ENCODE peak calls at places on chromosome 12, in four cellular contexts. H, V, T and L are unnamed samples. For H3K9me3 and H3K36me3, the result is how much of the 10 kb centered on the place peaks cover.

GRCh38 chr12:31525496-31526157 is 65.3 kb downstream of the DENND5B start:
- DNase-seq in H (no peak), V (no peak), T (no peak), L (no peak)

GRCh38 chr12:3491938-3492867 is 1.2 kb downstream of the PRMT8 start:
- DNase-seq in H (peak), V (peak), T (no peak), L (no peak)

GRCh38 chr12:52246720-52247621 is 13.9 kb downstream of the KRT7 start:
- DNase-seq in H (no peak), V (no peak), T (peak), L (no peak)

GRCh38 chr12:20434993-20435392 is 66.7 kb downstream of the PDE3A start:
- DNase-seq in H (no peak), V (no peak), T (no peak), L (no peak)

GRCh38 chr12:34604631-34605509 is 582.6 kb downstream of the ALG10 start:
- DNase-seq in H (no peak), V (no peak), T (peak), L (no peak)

GRCh38 chr12:109822951-109823411 is 10.2 kb downstream of the TRPV4 start:
- DNase-seq in H (peak), V (no peak), T (no peak), L (no peak)

GRCh38 chr12:43758247-43758727 is 303 bp downstream of the PUS7L start:
- DNase-seq in H (peak), V (peak), T (peak), L (no peak)

GRCh38 chr12:55996715-55997534 is at the start of gene SUOX:
- DNase-seq in H (peak), V (peak), T (peak), L (no peak)

GRCh38 chr12:692274-692673 is 29.0 kb upstream of the NINJ2 start:
- DNase-seq in H (no peak), V (no peak), T (no peak), L (no peak)

GRCh38 chr12:96225994-96226399 is 31.8 kb downstream of the ELK3 start:
- DNase-seq in H (no peak), V (no peak), T (no peak), L (no peak)

GRCh38 chr12:109711596-109712461 is 1.8 kb upstream of the FAM222A start:
- DNase-seq in H (no peak), V (no peak), T (no peak), L (no peak)

GRCh38 chr12:78331764-78332163 is 501.1 kb downstream of the NAV3 start:
- DNase-seq in H (no peak), V (no peak), T (no peak), L (no peak)

GRCh38 chr12:69274861-69275260 is 35.5 kb downstream of the CPSF6 start:
- DNase-seq in H (no peak), V (no peak), T (no peak), L (no peak)

GRCh38 chr12:46830731-46831334 is 5.0 kb upstream of the SLC38A4 start:
- DNase-seq in H (no peak), V (no peak), T (no peak), L (no peak)

GRCh38 chr12:29316772-29317171 is 64.2 kb downstream of the ERGIC2 start:
- DNase-seq in H (no peak), V (no peak), T (no peak), L (no peak)

GRCh38 chr12:1591543-1591942 is 2.8 kb downstream of the FBXL14 start:
- DNase-seq in H (no peak), V (no peak), T (no peak), L (no peak)

GRCh38 chr12:106282457-106283097 is 20.0 kb upstream of the TCP11L2 start:
- DNase-seq in H (no peak), V (peak), T (no peak), L (peak)

GRCh38 chr12:79688376-79689040 is 2.3 kb downstream of the PAWR start:
- DNase-seq in H (no peak), V (no peak), T (no peak), L (no peak)

GRCh38 chr12:131755305-131756113 is 44.6 kb downstream of the SFSWAP start:
- DNase-seq in H (peak), V (no peak), T (no peak), L (no peak)

GRCh38 chr12:92304335-92305066 is 158.9 kb upstream of the BTG1 start:
- DNase-seq in H (no peak), V (no peak), T (no peak), L (no peak)

GRCh38 chr12:124322271-124322998 is 27.5 kb downstream of the RFLNA start:
- DNase-seq in H (no peak), V (no peak), T (no peak), L (no peak)

GRCh38 chr12:72075891-72076557 is 137.4 kb downstream of the TPH2 start:
- DNase-seq in H (no peak), V (no peak), T (no peak), L (no peak)

GRCh38 chr12:120466560-120467315 is 2.8 kb downstream of the SRSF9 start:
- DNase-seq in H (no peak), V (peak), T (no peak), L (no peak)

GRCh38 chr12:65891987-65892481 is 67.8 kb downstream of the HMGA2 start:
- DNase-seq in H (peak), V (peak), T (peak), L (no peak)

GRCh38 chr12:112305951-112306350 is 76.3 kb downstream of the HECTD4 start:
- DNase-seq in H (no peak), V (no peak), T (no peak), L (no peak)

GRCh38 chr12:28893365-28893764 is 255.7 kb upstream of the FAR2 start:
- DNase-seq in H (no peak), V (no peak), T (no peak), L (no peak)

GRCh38 chr12:111428728-111429175 is 23.0 kb downstream of the SH2B3 start:
- DNase-seq in H (no peak), V (no peak), T (no peak), L (no peak)

GRCh38 chr12:119179335-119180021 is 747 bp downstream of the HSPB8 start:
- DNase-seq in H (no peak), V (no peak), T (no peak), L (no peak)

GRCh38 chr12:8033153-8034044 is 883 bp downstream of the FOXJ2 start:
- DNase-seq in H (no peak), V (peak), T (peak), L (peak)

GRCh38 chr12:106358410-106359241 is 1.1 kb downstream of the POLR3B start:
- DNase-seq in H (no peak), V (peak), T (peak), L (no peak)

GRCh38 chr12:76266797-76267196 is 81.4 kb downstream of the BBS10 start:
- DNase-seq in H (no peak), V (no peak), T (no peak), L (no peak)

GRCh38 chr12:58424735-58425379 is 483.5 kb downstream of the ATP23 start:
- DNase-seq in H (no peak), V (no peak), T (no peak), L (no peak)

GRCh38 chr12:55734595-55734994 is 5.8 kb upstream of the CD63 start:
- DNase-seq in H (no peak), V (no peak), T (no peak), L (no peak)

GRCh38 chr12:131788070-131788469 is 40.1 kb upstream of the MMP17 start:
- DNase-seq in H (no peak), V (no peak), T (no peak), L (no peak)

GRCh38 chr12:6917491-6918231 is 3.3 kb downstream of the ENO2 start:
- DNase-seq in H (no peak), V (no peak), T (peak), L (no peak)

GRCh38 chr12:38053655-38054464 is 262.7 kb upstream of the ALG10B start:
- DNase-seq in H (peak), V (no peak), T (no peak), L (no peak)

GRCh38 chr12:38056701-38057689 is 259.6 kb upstream of the ALG10B start:
- DNase-seq in H (no peak), V (no peak), T (no peak), L (no peak)

DNA sequence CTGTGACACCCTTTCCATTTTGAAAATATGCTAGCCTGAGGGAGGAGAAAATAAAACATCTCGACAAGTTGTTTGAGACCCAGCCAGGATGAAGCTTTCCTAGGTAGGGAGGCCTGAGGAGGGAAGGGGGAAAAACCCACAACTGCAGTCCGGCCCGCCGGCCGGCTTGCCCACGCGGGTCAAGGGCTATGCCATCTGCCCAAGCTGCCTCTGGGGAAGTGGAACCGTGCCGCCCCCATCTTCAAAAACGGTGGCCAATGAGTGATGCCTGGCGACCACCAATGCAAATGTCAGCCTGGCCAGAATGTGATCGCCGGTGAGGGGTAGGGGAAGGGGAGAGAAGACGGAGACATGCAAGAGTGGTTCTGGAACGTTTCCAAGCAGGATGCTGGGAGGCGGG is 263.5 kb upstream of the ALG10B start:
- DNase-seq in H (no peak), V (no peak), T (no peak), L (no peak)
- H3K9me3 ChIP-seq in H (under half), V (under half), T (under half), L (under half)

DNA sequence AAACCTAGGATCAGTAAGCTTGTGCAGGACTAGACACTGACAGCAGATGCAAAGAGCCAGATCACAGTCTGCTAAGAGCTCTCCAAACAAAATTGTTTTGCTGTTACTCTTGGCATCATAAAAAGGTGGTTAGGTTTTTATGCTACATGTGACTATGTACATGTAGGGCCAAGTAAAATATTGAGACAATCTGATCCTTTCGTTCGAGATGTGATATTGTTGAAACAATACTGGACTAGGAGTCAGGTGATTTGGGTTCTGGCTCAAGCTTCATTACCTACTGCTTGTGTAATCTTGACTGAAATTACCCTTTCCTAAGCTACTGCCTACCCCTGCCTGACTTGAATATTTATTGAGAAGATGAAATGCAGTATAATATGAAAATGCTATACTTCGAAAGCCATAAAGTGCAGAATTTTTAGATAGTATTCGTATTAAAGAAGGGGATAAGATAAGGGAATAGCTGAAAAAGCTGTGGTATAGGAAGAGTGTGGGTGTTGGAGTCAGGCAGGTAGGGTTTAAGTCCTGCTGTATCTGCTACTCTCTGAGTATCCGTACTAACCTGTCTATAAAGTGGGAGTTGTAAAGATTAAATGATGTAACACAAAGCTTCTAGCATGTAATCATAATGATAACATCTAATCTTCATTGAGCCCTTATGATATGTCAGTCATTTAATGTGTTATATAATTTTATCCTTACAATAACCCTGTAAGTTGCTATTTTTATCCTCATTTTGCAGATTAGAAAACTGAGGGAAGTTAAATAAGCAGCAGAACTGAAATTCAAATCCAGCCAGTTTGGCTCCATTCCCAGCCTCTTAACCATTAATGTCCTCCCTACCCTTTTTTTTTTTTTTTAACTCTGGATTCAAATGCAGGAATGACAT is 38.6 kb upstream of the ATF1 start:
- DNase-seq in H (no peak), V (no peak), T (no peak), L (no peak)
- H3K36me3 ChIP-seq in H (under half), V (under half), T (half or more), L (half or more)

GRCh38 chr12:11607313-11608081 is 42.0 kb upstream of the ETV6 start:
- DNase-seq in H (no peak), V (no peak), T (no peak), L (no peak)
- H3K27ac ChIP-seq in H (no peak), V (no peak), T (peak), L (no peak)

DNA sequence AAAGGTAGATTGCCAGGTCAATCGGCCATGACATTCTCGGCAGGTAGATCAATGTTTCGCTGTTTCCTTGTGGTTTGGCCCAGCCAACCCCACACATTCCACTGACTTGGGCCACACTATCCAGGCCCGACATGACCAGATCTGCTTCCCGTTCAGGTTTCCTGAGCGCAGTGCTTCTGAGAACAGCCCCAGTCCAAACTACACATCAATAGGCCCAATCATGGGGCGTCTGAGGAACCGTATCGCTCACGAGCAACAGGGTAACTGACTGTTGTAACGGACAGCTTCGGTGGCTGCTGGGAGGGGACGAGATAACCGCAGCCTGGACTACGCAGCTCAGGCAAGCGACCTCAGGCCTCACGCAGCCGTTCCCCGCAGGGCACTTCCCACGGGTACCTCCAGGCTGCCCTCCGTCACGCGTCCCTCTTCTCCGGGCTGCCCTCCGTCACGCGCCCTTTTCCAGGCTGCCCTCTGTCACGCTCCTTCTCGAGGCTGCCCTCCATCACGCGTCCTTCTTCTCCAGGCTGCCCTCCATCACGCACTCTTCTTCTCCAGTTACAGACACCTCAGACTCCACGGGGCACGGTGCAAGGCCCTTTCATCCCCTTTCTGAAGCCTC is 14.7 kb downstream of the ZNF605 start:
- DNase-seq in H (no peak), V (no peak), T (peak), L (no peak)
- H3K9me3 ChIP-seq in H (half or more), V (under half), T (under half), L (under half)

DNA sequence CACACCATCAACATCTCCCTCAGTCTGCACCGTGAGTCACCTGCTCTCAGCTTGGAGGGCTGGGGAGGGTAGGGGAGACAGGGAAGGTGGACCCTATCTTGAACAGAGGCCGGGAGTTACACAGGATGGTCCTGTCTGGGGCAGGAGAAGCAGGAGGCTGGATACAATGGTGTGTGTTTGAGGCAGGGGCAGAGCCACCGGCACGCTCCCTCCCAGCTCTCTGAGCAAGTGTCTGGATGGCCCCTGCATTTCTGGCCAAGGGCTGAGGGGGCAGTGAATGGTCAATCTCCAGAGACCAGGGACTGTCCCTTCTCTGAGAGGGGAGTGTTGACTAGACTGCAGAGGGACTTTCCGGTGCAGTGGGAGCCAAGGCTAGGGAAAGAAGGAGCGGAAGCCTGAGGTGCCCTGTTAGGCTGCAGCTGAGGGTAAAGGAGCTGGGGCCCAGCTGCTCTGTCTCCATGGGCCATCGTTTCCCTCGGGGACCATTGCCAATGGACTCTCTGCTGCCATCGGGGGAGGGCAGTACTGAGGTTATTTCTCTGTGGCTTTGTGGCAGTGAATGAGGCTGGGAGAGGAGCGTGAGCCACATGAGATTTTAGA is 1.9 kb downstream of the LRP1-AS start:
- DNase-seq in H (no peak), V (peak), T (no peak), L (no peak)
- H3K36me3 ChIP-seq in H (under half), V (under half), T (half or more), L (under half)

GRCh38 chr12:9757433-9758025 is 3.2 kb downstream of the CD69 start:
- DNase-seq in H (no peak), V (no peak), T (no peak), L (no peak)

GRCh38 chr12:9760699-9761406 is at the start of gene CD69:
- DNase-seq in H (no peak), V (no peak), T (no peak), L (peak)

GRCh38 chr12:9758119-9758518 is 2.6 kb downstream of the CD69 start:
- DNase-seq in H (no peak), V (no peak), T (no peak), L (no peak)

GRCh38 chr12:9761407-9761736 is 671 bp upstream of the CD69 start:
- DNase-seq in H (no peak), V (no peak), T (no peak), L (no peak)

DNA sequence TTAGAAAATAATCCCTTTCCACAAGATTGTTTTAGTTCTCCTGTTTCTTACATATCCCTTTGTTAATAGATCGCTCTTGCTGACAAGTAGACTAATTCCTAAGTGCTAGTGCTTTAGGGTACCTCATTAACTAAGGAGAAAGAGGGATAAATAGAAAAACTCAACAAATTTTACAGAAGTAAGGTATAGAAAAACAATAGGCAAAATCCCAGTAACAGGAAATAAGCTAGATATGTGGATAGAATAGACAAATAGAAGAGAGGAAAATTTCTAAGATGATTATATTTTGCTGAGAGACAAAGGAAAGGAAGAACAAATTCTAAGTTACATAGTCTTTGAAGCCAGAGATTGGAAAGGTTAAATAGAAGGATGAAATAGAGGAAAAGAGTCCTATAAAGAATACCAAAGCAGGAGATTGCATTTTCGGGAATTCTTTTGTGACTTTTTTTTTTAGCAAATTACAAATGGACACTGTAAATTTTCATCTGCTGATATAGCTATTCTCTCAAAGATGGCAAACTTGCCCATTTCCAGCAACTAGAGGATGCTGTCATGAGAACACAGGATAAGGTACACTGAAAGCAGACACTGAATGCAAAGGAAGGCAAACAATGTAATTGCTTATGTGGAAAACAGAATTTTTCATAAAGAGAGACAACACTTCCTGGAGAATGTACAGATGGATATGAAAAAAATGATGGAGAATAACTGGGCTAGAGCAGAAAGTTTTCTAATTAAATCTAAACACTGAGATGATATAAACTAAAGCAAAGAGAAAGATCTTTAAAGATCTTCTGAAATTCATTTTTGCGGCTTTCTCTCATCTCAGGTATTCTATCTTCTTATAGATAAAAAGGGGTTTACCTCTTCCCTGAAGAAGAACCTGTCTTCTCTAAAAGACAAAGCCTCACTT is 765 bp downstream of the CD69 start:
- DNase-seq in H (no peak), V (no peak), T (no peak), L (no peak)
- H3K27ac ChIP-seq in H (no peak), V (peak), T (no peak), L (peak)